ENCODE peak calls at places on chromosomes 11 and 22, in eight cellular contexts. P is stimulated activated CD4-positive, alpha-beta T cell treated with anti-CD3 and anti-CD28 coated beads, TNF-alpha, amount 100 ng/mL, for 24 hours; B is NCI-H1092 treated with DMSO at 0.1 percent for 48 hours; Y is spleen; G is NCI-H146; H is NCI-H2107; U is activated CD8-positive, alpha-beta memory T cell treated with anti-CD3 and anti-CD28 coated beads, Interleukin-2, amount 50 U/mL, for 48 hours; I is CD8-positive, alpha-beta T cell. Z is an unnamed sample.

GRCh38 chr11:11849127-11849746 is 7.5 kb downstream of the USP47 start:
- DNase-seq in P (peak), B (peak), Y (peak), G (peak), H (no peak), U (peak), I (peak), Z (peak)

GRCh38 chr11:69922596-69923111 is 103.4 kb upstream of the FGF3 start:
- DNase-seq in P (no peak), B (no peak), Y (peak), G (no peak), H (no peak), U (no peak), I (no peak), Z (no peak)

GRCh38 chr22:37403267-37403960 is 23.9 kb downstream of the ELFN2 start:
- DNase-seq in P (no peak), B (peak), Y (no peak), G (no peak), H (no peak), U (no peak), I (no peak), Z (no peak)

GRCh38 chr11:135073444-135073843 is 661.4 kb upstream of the B3GAT1 start:
- DNase-seq in P (no peak), B (no peak), Y (no peak), G (no peak), H (no peak), U (no peak), I (no peak), Z (no peak)

GRCh38 chr22:48182036-48182435 is 1419.6 kb downstream of the TBC1D22A start:
- DNase-seq in P (no peak), B (no peak), Y (no peak), G (no peak), H (no peak), U (peak), I (no peak), Z (no peak)

GRCh38 chr11:47406896-47407745 is 1.3 kb upstream of the SLC39A13 start:
- DNase-seq in P (no peak), B (no peak), Y (no peak), G (no peak), H (no peak), U (peak), I (no peak), Z (no peak)

GRCh38 chr11:121459413-121460041 is 6.8 kb upstream of the SORL1-AS1 start:
- DNase-seq in P (no peak), B (peak), Y (no peak), G (peak), H (no peak), U (no peak), I (no peak), Z (no peak)

GRCh38 chr22:42841444-42841843 is 15.6 kb downstream of the ARFGAP3 start:
- DNase-seq in P (no peak), B (no peak), Y (no peak), G (no peak), H (no peak), U (no peak), I (no peak), Z (no peak)

GRCh38 chr22:31738566-31738965 is 11.4 kb downstream of the PRR14L start:
- DNase-seq in P (no peak), B (no peak), Y (no peak), G (no peak), H (no peak), U (peak), I (no peak), Z (no peak)

GRCh38 chr11:47144541-47144940 is 32.1 kb downstream of the ARFGAP2 start:
- DNase-seq in P (no peak), B (no peak), Y (no peak), G (no peak), H (no peak), U (no peak), I (no peak), Z (no peak)

GRCh38 chr11:100687032-100687629 is at the start of gene ARHGAP42:
- DNase-seq in P (no peak), B (peak), Y (peak), G (no peak), H (no peak), U (peak), I (peak), Z (no peak)

GRCh38 chr22:33811686-33812085 is 108.6 kb downstream of the LARGE1 start:
- DNase-seq in P (no peak), B (no peak), Y (no peak), G (no peak), H (no peak), U (no peak), I (no peak), Z (no peak)

GRCh38 chr11:66317766-66318575 is 1.1 kb upstream of the CD248 start:
- DNase-seq in P (no peak), B (no peak), Y (peak), G (no peak), H (no peak), U (peak), I (peak), Z (no peak)

GRCh38 chr22:19057999-19058491 is 64.2 kb downstream of the DGCR2 start:
- DNase-seq in P (no peak), B (no peak), Y (peak), G (no peak), H (no peak), U (peak), I (no peak), Z (no peak)

GRCh38 chr11:615453-616319 is at the start of gene IRF7:
- DNase-seq in P (peak), B (peak), Y (peak), G (peak), H (peak), U (peak), I (peak), Z (peak)

GRCh38 chr11:69841170-69841858 is 22.1 kb upstream of the FGF3 start:
- DNase-seq in P (no peak), B (no peak), Y (no peak), G (no peak), H (no peak), U (no peak), I (no peak), Z (no peak)

GRCh38 chr11:95142431-95142830 is 52.8 kb downstream of the ENDOD1 start:
- DNase-seq in P (no peak), B (no peak), Y (no peak), G (no peak), H (no peak), U (no peak), I (no peak), Z (no peak)

GRCh38 chr11:77109236-77110019 is 6.8 kb downstream of the OMP start:
- DNase-seq in P (no peak), B (peak), Y (no peak), G (no peak), H (no peak), U (no peak), I (no peak), Z (peak)

GRCh38 chr11:66864924-66865697 is 8.2 kb downstream of the LRFN4 start:
- DNase-seq in P (no peak), B (no peak), Y (no peak), G (no peak), H (no peak), U (no peak), I (no peak), Z (no peak)

GRCh38 chr11:125871391-125872137 is 15.9 kb upstream of the HYLS1 start:
- DNase-seq in P (no peak), B (peak), Y (no peak), G (peak), H (no peak), U (peak), I (no peak), Z (peak)

GRCh38 chr22:27984001-27984695 is 65.1 kb upstream of the PITPNB start:
- DNase-seq in P (no peak), B (no peak), Y (no peak), G (no peak), H (no peak), U (no peak), I (no peak), Z (no peak)

GRCh38 chr22:24043957-24044356 is 32.9 kb downstream of the CABIN1 start:
- DNase-seq in P (no peak), B (no peak), Y (no peak), G (no peak), H (no peak), U (peak), I (no peak), Z (no peak)

GRCh38 chr11:96094156-96094555 is 170.2 kb upstream of the MTMR2 start:
- DNase-seq in P (no peak), B (no peak), Y (no peak), G (no peak), H (no peak), U (no peak), I (no peak), Z (no peak)

GRCh38 chr22:25492950-25493790 is 71.3 kb upstream of the GRK3 start:
- DNase-seq in P (no peak), B (peak), Y (no peak), G (peak), H (no peak), U (no peak), I (no peak), Z (peak)

GRCh38 chr22:47067331-47067890 is 305.0 kb downstream of the TBC1D22A start:
- DNase-seq in P (no peak), B (no peak), Y (peak), G (no peak), H (no peak), U (no peak), I (no peak), Z (no peak)

GRCh38 chr22:17105143-17106129 is 15.7 kb downstream of the TMEM121B start:
- DNase-seq in P (no peak), B (no peak), Y (no peak), G (no peak), H (no peak), U (no peak), I (no peak), Z (no peak)

GRCh38 chr11:117099681-117100080 is 1.5 kb upstream of the SIK3 start:
- DNase-seq in P (no peak), B (no peak), Y (no peak), G (peak), H (no peak), U (no peak), I (no peak), Z (no peak)

GRCh38 chr11:119489087-119489486 is 66.1 kb upstream of the THY1 start:
- DNase-seq in P (no peak), B (no peak), Y (no peak), G (no peak), H (no peak), U (no peak), I (no peak), Z (no peak)

GRCh38 chr11:9688716-9689511 is 25.0 kb downstream of the SWAP70 start:
- DNase-seq in P (no peak), B (no peak), Y (no peak), G (no peak), H (no peak), U (no peak), I (no peak), Z (no peak)

GRCh38 chr11:104120493-104121200 is 43.3 kb downstream of the PDGFD start:
- DNase-seq in P (no peak), B (no peak), Y (no peak), G (peak), H (no peak), U (no peak), I (no peak), Z (no peak)

GRCh38 chr11:15907806-15908205 is 448.5 kb downstream of the SOX6 start:
- DNase-seq in P (no peak), B (no peak), Y (no peak), G (no peak), H (no peak), U (no peak), I (no peak), Z (no peak)

GRCh38 chr11:110525883-110526282 is 96.1 kb downstream of the FDX1 start:
- DNase-seq in P (no peak), B (peak), Y (no peak), G (no peak), H (peak), U (no peak), I (no peak), Z (peak)

GRCh38 chr22:38415561-38416321 is 39.3 kb downstream of the KCNJ4 start:
- DNase-seq in P (no peak), B (peak), Y (peak), G (peak), H (no peak), U (peak), I (no peak), Z (no peak)